ENCODE peak calls at places on chromosomes 12 and 14, in eight cellular contexts. R, F, P, W, Y, K, O and A are unnamed samples.

GRCh38 chr14:92877757-92878431 is 45.1 kb upstream of the CHGA start:
- DNase-seq in R (no peak), F (no peak), P (no peak), W (no peak), Y (no peak), K (peak), O (no peak), A (peak)

GRCh38 chr14:71321556-71322315 is 414.5 kb downstream of the PCNX1 start:
- DNase-seq in R (no peak), F (peak), P (no peak), W (peak), Y (no peak), K (no peak), O (no peak), A (no peak)

GRCh38 chr14:77663289-77663688 is 44.5 kb downstream of the ALKBH1 start:
- DNase-seq in R (no peak), F (peak), P (no peak), W (no peak), Y (no peak), K (no peak), O (no peak), A (no peak)

GRCh38 chr12:26789731-26790644 is 43.0 kb downstream of the ITPR2 start:
- DNase-seq in R (no peak), F (no peak), P (no peak), W (no peak), Y (no peak), K (no peak), O (no peak), A (no peak)

GRCh38 chr14:23167006-23167847 is 16.2 kb downstream of the SLC7A8 start:
- DNase-seq in R (no peak), F (no peak), P (no peak), W (no peak), Y (no peak), K (no peak), O (no peak), A (no peak)

GRCh38 chr12:6262211-6262610 is 48.3 kb upstream of the PLEKHG6 start:
- DNase-seq in R (no peak), F (no peak), P (no peak), W (no peak), Y (no peak), K (no peak), O (no peak), A (no peak)

GRCh38 chr12:106962291-106962690 is 6.6 kb downstream of the TMEM263 start:
- DNase-seq in R (no peak), F (no peak), P (no peak), W (no peak), Y (no peak), K (no peak), O (no peak), A (no peak)

GRCh38 chr12:125185740-125186470 is 120.7 kb downstream of the AACS start:
- DNase-seq in R (peak), F (peak), P (no peak), W (peak), Y (no peak), K (peak), O (no peak), A (peak)

GRCh38 chr12:12983420-12984035 is 16.5 kb downstream of the HEBP1 start:
- DNase-seq in R (peak), F (peak), P (no peak), W (peak), Y (no peak), K (peak), O (no peak), A (no peak)

GRCh38 chr12:124369055-124369900 is 74.4 kb downstream of the RFLNA start:
- DNase-seq in R (no peak), F (no peak), P (no peak), W (no peak), Y (no peak), K (no peak), O (no peak), A (no peak)

GRCh38 chr12:79547735-79548347 is 142.9 kb downstream of the PAWR start:
- DNase-seq in R (peak), F (peak), P (no peak), W (peak), Y (no peak), K (peak), O (no peak), A (peak)

GRCh38 chr14:60848066-60848465 is 113.5 kb downstream of the MNAT1 start:
- DNase-seq in R (no peak), F (no peak), P (no peak), W (no peak), Y (no peak), K (no peak), O (no peak), A (no peak)

GRCh38 chr12:59040651-59041050 is 120.3 kb upstream of the LRIG3 start:
- DNase-seq in R (no peak), F (peak), P (no peak), W (no peak), Y (no peak), K (peak), O (no peak), A (no peak)

GRCh38 chr14:24056800-24057184 is 5.0 kb downstream of the CARMIL3 start:
- DNase-seq in R (no peak), F (no peak), P (no peak), W (no peak), Y (no peak), K (no peak), O (no peak), A (no peak)

GRCh38 chr12:26077915-26078314 is 46.9 kb downstream of the BHLHE41 start:
- DNase-seq in R (no peak), F (peak), P (no peak), W (no peak), Y (no peak), K (no peak), O (no peak), A (no peak)

GRCh38 chr14:92459479-92460421 is 53.8 kb upstream of the RIN3 start:
- DNase-seq in R (no peak), F (no peak), P (no peak), W (no peak), Y (no peak), K (no peak), O (no peak), A (peak)

GRCh38 chr14:105413542-105413886 is 6.1 kb upstream of the MTA1 start:
- DNase-seq in R (no peak), F (no peak), P (no peak), W (no peak), Y (no peak), K (no peak), O (no peak), A (no peak)

GRCh38 chr12:109961201-109961600 is 35.0 kb downstream of the GIT2 start:
- DNase-seq in R (no peak), F (no peak), P (no peak), W (no peak), Y (no peak), K (no peak), O (no peak), A (no peak)

GRCh38 chr12:75908961-75909699 is 122.4 kb downstream of the PHLDA1 start:
- DNase-seq in R (no peak), F (peak), P (no peak), W (peak), Y (no peak), K (peak), O (no peak), A (no peak)

GRCh38 chr12:93602897-93603668 is 30.6 kb downstream of the SOCS2 start:
- DNase-seq in R (no peak), F (no peak), P (no peak), W (no peak), Y (no peak), K (no peak), O (no peak), A (no peak)

GRCh38 chr14:78302841-78303240 is 132.7 kb downstream of the NRXN3 start:
- DNase-seq in R (no peak), F (no peak), P (no peak), W (no peak), Y (no peak), K (no peak), O (no peak), A (no peak)

GRCh38 chr12:119786539-119786938 is 90.6 kb downstream of the CIT start:
- DNase-seq in R (no peak), F (no peak), P (no peak), W (no peak), Y (no peak), K (no peak), O (no peak), A (no peak)

GRCh38 chr12:114288071-114288470 is 117.9 kb downstream of the TBX5 start:
- DNase-seq in R (no peak), F (no peak), P (no peak), W (no peak), Y (no peak), K (no peak), O (no peak), A (no peak)

GRCh38 chr12:125330645-125331341 is 265.6 kb downstream of the AACS start:
- DNase-seq in R (no peak), F (peak), P (peak), W (peak), Y (peak), K (peak), O (no peak), A (peak)

GRCh38 chr12:7940906-7941305 is 4.9 kb upstream of the SLC2A3 start:
- DNase-seq in R (no peak), F (no peak), P (no peak), W (no peak), Y (no peak), K (no peak), O (no peak), A (no peak)

GRCh38 chr14:72518809-72519377 is 375.0 kb downstream of the DPF3 start:
- DNase-seq in R (peak), F (no peak), P (no peak), W (no peak), Y (no peak), K (no peak), O (peak), A (no peak)

GRCh38 chr12:108860443-108860842 is 3.1 kb upstream of the SSH1 start:
- DNase-seq in R (no peak), F (no peak), P (no peak), W (no peak), Y (no peak), K (no peak), O (no peak), A (no peak)

GRCh38 chr12:122850695-122851350 is 15.6 kb downstream of the HIP1R start:
- DNase-seq in R (no peak), F (no peak), P (no peak), W (no peak), Y (no peak), K (no peak), O (no peak), A (no peak)

GRCh38 chr14:61252354-61253063 is 28.6 kb downstream of the TMEM30B start:
- DNase-seq in R (peak), F (peak), P (peak), W (peak), Y (peak), K (peak), O (peak), A (peak)

GRCh38 chr12:70853326-70853725 is 67.2 kb downstream of the PTPRR start:
- DNase-seq in R (no peak), F (no peak), P (no peak), W (no peak), Y (no peak), K (no peak), O (no peak), A (no peak)

GRCh38 chr12:100953217-100953616 is 158.6 kb downstream of the ANO4 start:
- DNase-seq in R (peak), F (no peak), P (no peak), W (no peak), Y (no peak), K (no peak), O (no peak), A (no peak)

GRCh38 chr14:51079489-51079888 is 15.4 kb downstream of the TRIM9 start:
- DNase-seq in R (no peak), F (no peak), P (no peak), W (no peak), Y (no peak), K (no peak), O (no peak), A (no peak)

GRCh38 chr14:63404906-63405305 is 86.2 kb upstream of the GPHB5 start:
- DNase-seq in R (no peak), F (no peak), P (no peak), W (no peak), Y (no peak), K (no peak), O (no peak), A (no peak)

GRCh38 chr14:70152704-70153103 is 36.0 kb downstream of the SLC8A3 start:
- DNase-seq in R (no peak), F (no peak), P (no peak), W (no peak), Y (no peak), K (no peak), O (no peak), A (no peak)

GRCh38 chr12:92146497-92146828 is 817 bp upstream of the BTG1 start:
- DNase-seq in R (no peak), F (no peak), P (no peak), W (peak), Y (no peak), K (no peak), O (no peak), A (no peak)

GRCh38 chr12:5442251-5443006 is 10.5 kb downstream of the NTF3 start:
- DNase-seq in R (no peak), F (peak), P (no peak), W (peak), Y (no peak), K (peak), O (no peak), A (no peak)

GRCh38 chr14:104972301-104973211 is 5.6 kb downstream of the AHNAK2 start:
- DNase-seq in R (no peak), F (peak), P (no peak), W (peak), Y (no peak), K (no peak), O (no peak), A (no peak)